ENCODE peak calls at places on chromosomes 13 and 19, in six cellular contexts. One of them, this sample, is unnamed.

GRCh38 chr19:10918359-10918758 is 10.1 kb downstream of the YIPF2 start:
- DNase-seq in lung: no peak
- DNase-seq in osteocyte: no peak
- DNase-seq in WTC11: no peak
- DNase-seq in psoas muscle: no peak
- DNase-seq in neural crest cell: no peak
- DNase-seq in this sample: no peak

GRCh38 chr13:50420720-50421456 is 405.6 kb downstream of the KCNRG start:
- DNase-seq in neural crest cell: no peak
- DNase-seq in osteocyte: no peak
- DNase-seq in lung: no peak
- DNase-seq in WTC11: no peak
- DNase-seq in psoas muscle: no peak
- DNase-seq in this sample: no peak

GRCh38 chr13:89457977-89458376 is 1786.8 kb downstream of the SLITRK5 start:
- DNase-seq in neural crest cell: no peak
- DNase-seq in lung: no peak
- DNase-seq in WTC11: no peak
- DNase-seq in psoas muscle: no peak
- DNase-seq in osteocyte: no peak
- DNase-seq in this sample: no peak

GRCh38 chr13:20525601-20526544 is at the start of gene CRYL1:
- DNase-seq in neural crest cell: peak
- DNase-seq in psoas muscle: peak
- DNase-seq in osteocyte: no peak
- DNase-seq in lung: peak
- DNase-seq in WTC11: peak
- DNase-seq in this sample: peak

GRCh38 chr13:79423801-79424642 is 18.0 kb upstream of the RBM26 start:
- DNase-seq in osteocyte: no peak
- DNase-seq in psoas muscle: no peak
- DNase-seq in neural crest cell: no peak
- DNase-seq in lung: no peak
- DNase-seq in WTC11: no peak
- DNase-seq in this sample: no peak

GRCh38 chr19:18274303-18274775 is at the start of gene IQCN:
- DNase-seq in lung: no peak
- DNase-seq in WTC11: no peak
- DNase-seq in osteocyte: no peak
- DNase-seq in psoas muscle: peak
- DNase-seq in neural crest cell: no peak
- DNase-seq in this sample: no peak

GRCh38 chr19:44626067-44626624 is 12.8 kb downstream of the IGSF23 start:
- DNase-seq in psoas muscle: no peak
- DNase-seq in lung: peak
- DNase-seq in WTC11: no peak
- DNase-seq in neural crest cell: no peak
- DNase-seq in osteocyte: no peak
- DNase-seq in this sample: no peak

GRCh38 chr13:24323739-24324075 is 14.3 kb downstream of the C1QTNF9 start:
- DNase-seq in lung: no peak
- DNase-seq in neural crest cell: no peak
- DNase-seq in psoas muscle: no peak
- DNase-seq in osteocyte: no peak
- DNase-seq in WTC11: no peak
- DNase-seq in this sample: no peak

GRCh38 chr13:50410921-50411712 is 395.9 kb downstream of the KCNRG start:
- DNase-seq in WTC11: no peak
- DNase-seq in lung: peak
- DNase-seq in osteocyte: no peak
- DNase-seq in psoas muscle: no peak
- DNase-seq in neural crest cell: no peak
- DNase-seq in this sample: no peak

GRCh38 chr13:67772807-67773453 is 542.8 kb upstream of the PCDH9 start:
- DNase-seq in WTC11: no peak
- DNase-seq in osteocyte: no peak
- DNase-seq in lung: no peak
- DNase-seq in neural crest cell: no peak
- DNase-seq in psoas muscle: no peak
- DNase-seq in this sample: no peak

GRCh38 chr19:47486900-47487299 is 2.9 kb upstream of the KPTN start:
- DNase-seq in psoas muscle: peak
- DNase-seq in osteocyte: no peak
- DNase-seq in lung: no peak
- DNase-seq in WTC11: no peak
- DNase-seq in neural crest cell: no peak
- DNase-seq in this sample: no peak

GRCh38 chr19:2055871-2056809 is 5.1 kb upstream of the MKNK2 start:
- DNase-seq in psoas muscle: peak
- DNase-seq in osteocyte: no peak
- DNase-seq in WTC11: no peak
- DNase-seq in neural crest cell: no peak
- DNase-seq in lung: peak
- DNase-seq in this sample: no peak

GRCh38 chr19:38841180-38841766 is 8.5 kb downstream of the HNRNPL start:
- DNase-seq in lung: no peak
- DNase-seq in psoas muscle: peak
- DNase-seq in WTC11: no peak
- DNase-seq in neural crest cell: no peak
- DNase-seq in osteocyte: no peak
- DNase-seq in this sample: no peak

GRCh38 chr13:111449041-111449440 is 128.6 kb downstream of the TEX29 start:
- DNase-seq in osteocyte: no peak
- DNase-seq in WTC11: no peak
- DNase-seq in neural crest cell: no peak
- DNase-seq in psoas muscle: no peak
- DNase-seq in lung: no peak
- DNase-seq in this sample: no peak

GRCh38 chr13:94345374-94346195 is 133.9 kb downstream of the DCT start:
- DNase-seq in lung: no peak
- DNase-seq in neural crest cell: no peak
- DNase-seq in osteocyte: no peak
- DNase-seq in WTC11: no peak
- DNase-seq in psoas muscle: no peak
- DNase-seq in this sample: no peak

GRCh38 chr19:1098177-1099051 is 3.2 kb upstream of the POLR2E start:
- DNase-seq in lung: peak
- DNase-seq in WTC11: no peak
- DNase-seq in neural crest cell: no peak
- DNase-seq in osteocyte: no peak
- DNase-seq in psoas muscle: no peak
- DNase-seq in this sample: no peak

GRCh38 chr19:17942181-17942580 is 9.4 kb downstream of the CCDC124 start:
- DNase-seq in osteocyte: no peak
- DNase-seq in psoas muscle: no peak
- DNase-seq in lung: no peak
- DNase-seq in WTC11: no peak
- DNase-seq in neural crest cell: no peak
- DNase-seq in this sample: no peak

GRCh38 chr19:15256708-15257331 is 24.6 kb upstream of the EPHX3 start:
- DNase-seq in lung: no peak
- DNase-seq in osteocyte: no peak
- DNase-seq in WTC11: no peak
- DNase-seq in neural crest cell: no peak
- DNase-seq in psoas muscle: no peak
- DNase-seq in this sample: no peak

GRCh38 chr13:52892925-52893324 is 44.5 kb upstream of the PCDH8 start:
- DNase-seq in neural crest cell: no peak
- DNase-seq in lung: no peak
- DNase-seq in WTC11: no peak
- DNase-seq in psoas muscle: no peak
- DNase-seq in osteocyte: no peak
- DNase-seq in this sample: no peak

GRCh38 chr19:46065486-46065885 is 24.7 kb upstream of the IGFL4 start:
- DNase-seq in osteocyte: no peak
- DNase-seq in psoas muscle: no peak
- DNase-seq in WTC11: no peak
- DNase-seq in lung: no peak
- DNase-seq in neural crest cell: no peak
- DNase-seq in this sample: no peak

GRCh38 chr13:102784501-102784900 is 10.9 kb upstream of the TEX30 start:
- DNase-seq in WTC11: no peak
- DNase-seq in osteocyte: no peak
- DNase-seq in psoas muscle: no peak
- DNase-seq in neural crest cell: no peak
- DNase-seq in lung: no peak
- DNase-seq in this sample: no peak

GRCh38 chr13:110132178-110132975 is 174.6 kb downstream of the COL4A1 start:
- DNase-seq in osteocyte: peak
- DNase-seq in WTC11: no peak
- DNase-seq in neural crest cell: no peak
- DNase-seq in lung: peak
- DNase-seq in psoas muscle: no peak
- DNase-seq in this sample: no peak

GRCh38 chr19:7337380-7338194 is 11.2 kb upstream of the ARHGEF18 start:
- DNase-seq in WTC11: no peak
- DNase-seq in lung: no peak
- DNase-seq in osteocyte: no peak
- DNase-seq in neural crest cell: no peak
- DNase-seq in psoas muscle: no peak
- DNase-seq in this sample: no peak

GRCh38 chr19:2475018-2475701 is 767 bp upstream of the GADD45B start:
- DNase-seq in osteocyte: peak
- DNase-seq in psoas muscle: peak
- DNase-seq in WTC11: peak
- DNase-seq in lung: peak
- DNase-seq in neural crest cell: peak
- DNase-seq in this sample: peak

GRCh38 chr19:48618916-48619691 is at the start of the genes RPL18 and SPHK2:
- DNase-seq in neural crest cell: peak
- DNase-seq in psoas muscle: peak
- DNase-seq in WTC11: peak
- DNase-seq in osteocyte: peak
- DNase-seq in lung: peak
- DNase-seq in this sample: peak

GRCh38 chr19:48616491-48617056 is 1.7 kb upstream of the FAM83E start:
- DNase-seq in psoas muscle: no peak
- DNase-seq in osteocyte: no peak
- DNase-seq in lung: no peak
- DNase-seq in neural crest cell: no peak
- DNase-seq in WTC11: no peak
- DNase-seq in this sample: no peak

GRCh38 chr19:48618278-48618915 is 581 bp downstream of the RPL18 start:
- DNase-seq in lung: no peak
- DNase-seq in neural crest cell: no peak
- DNase-seq in WTC11: no peak
- DNase-seq in psoas muscle: peak
- DNase-seq in osteocyte: no peak
- DNase-seq in this sample: no peak

GRCh38 chr19:48617146-48617937 is 1.6 kb downstream of the RPL18 start:
- DNase-seq in lung: no peak
- DNase-seq in neural crest cell: no peak
- DNase-seq in psoas muscle: no peak
- DNase-seq in osteocyte: no peak
- DNase-seq in WTC11: no peak
- DNase-seq in this sample: no peak

GRCh38 chr19:48619692-48620565 is 623 bp downstream of the SPHK2 start:
- DNase-seq in WTC11: no peak
- DNase-seq in lung: no peak
- DNase-seq in psoas muscle: peak
- DNase-seq in osteocyte: no peak
- DNase-seq in neural crest cell: no peak
- DNase-seq in this sample: no peak
- TF ChIP-seq CTCF in WTC11: no peak
- TF ChIP-seq CTCF in lung: no peak
- TF ChIP-seq CTCF in psoas muscle: no peak
- TF ChIP-seq CTCF in osteocyte: no peak
- TF ChIP-seq CTCF in neural crest cell: no peak
- TF ChIP-seq CTCF in this sample: no peak

DNA sequence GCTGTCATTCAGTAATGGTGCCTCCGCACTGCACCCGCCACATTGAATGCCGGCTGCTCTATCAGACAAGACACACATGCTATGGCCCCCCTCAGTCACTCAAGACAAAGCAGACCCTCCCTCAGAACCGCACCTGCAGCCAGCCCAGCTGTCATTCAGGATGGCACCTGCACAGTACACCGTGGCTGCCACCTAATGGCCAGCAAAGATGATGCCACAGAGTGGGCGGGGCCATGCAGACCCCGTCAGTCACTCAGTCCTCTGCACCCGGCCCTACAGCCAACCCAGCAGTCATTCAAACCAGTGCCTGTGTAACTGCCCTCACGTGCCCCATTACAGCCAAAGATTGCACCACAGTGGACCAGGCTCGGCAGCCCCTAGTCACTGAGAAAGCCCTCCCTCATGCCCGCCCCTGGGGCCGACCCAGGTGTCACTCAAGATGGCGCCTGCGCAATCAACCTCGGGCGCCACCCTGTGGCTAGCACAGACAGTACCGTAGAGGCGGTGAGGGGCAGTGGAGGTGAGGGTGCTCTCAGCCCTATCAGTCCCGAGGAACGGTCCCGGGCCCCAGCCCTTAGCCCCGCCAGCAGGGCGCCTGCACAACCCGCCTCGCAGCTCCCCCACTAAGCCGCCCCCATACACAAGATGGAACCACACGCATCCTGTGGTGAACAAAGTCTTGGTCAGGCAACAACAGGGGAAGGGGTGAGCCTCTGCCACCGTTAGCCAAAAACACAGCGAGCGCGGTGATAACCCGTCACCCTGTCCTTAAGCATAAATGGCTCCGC is 2.4 kb downstream of the PEG3 start:
- DNase-seq in neural crest cell: no peak
- DNase-seq in lung: peak
- DNase-seq in WTC11: no peak
- DNase-seq in osteocyte: no peak
- DNase-seq in psoas muscle: peak
- DNase-seq in this sample: no peak
- TF ChIP-seq CTCF in neural crest cell: no peak
- TF ChIP-seq CTCF in lung: no peak
- TF ChIP-seq CTCF in WTC11: no peak
- TF ChIP-seq CTCF in osteocyte: no peak
- TF ChIP-seq CTCF in psoas muscle: peak
- TF ChIP-seq CTCF in this sample: no peak

GRCh38 chr13:66556306-66556705 is 673.8 kb downstream of the PCDH9 start:
- DNase-seq in neural crest cell: no peak
- DNase-seq in psoas muscle: no peak
- DNase-seq in WTC11: no peak
- DNase-seq in lung: no peak
- DNase-seq in osteocyte: no peak
- DNase-seq in this sample: no peak
- TF ChIP-seq CTCF in neural crest cell: no peak
- TF ChIP-seq CTCF in psoas muscle: no peak
- TF ChIP-seq CTCF in WTC11: no peak
- TF ChIP-seq CTCF in lung: no peak
- TF ChIP-seq CTCF in osteocyte: no peak
- TF ChIP-seq CTCF in this sample: no peak

DNA sequence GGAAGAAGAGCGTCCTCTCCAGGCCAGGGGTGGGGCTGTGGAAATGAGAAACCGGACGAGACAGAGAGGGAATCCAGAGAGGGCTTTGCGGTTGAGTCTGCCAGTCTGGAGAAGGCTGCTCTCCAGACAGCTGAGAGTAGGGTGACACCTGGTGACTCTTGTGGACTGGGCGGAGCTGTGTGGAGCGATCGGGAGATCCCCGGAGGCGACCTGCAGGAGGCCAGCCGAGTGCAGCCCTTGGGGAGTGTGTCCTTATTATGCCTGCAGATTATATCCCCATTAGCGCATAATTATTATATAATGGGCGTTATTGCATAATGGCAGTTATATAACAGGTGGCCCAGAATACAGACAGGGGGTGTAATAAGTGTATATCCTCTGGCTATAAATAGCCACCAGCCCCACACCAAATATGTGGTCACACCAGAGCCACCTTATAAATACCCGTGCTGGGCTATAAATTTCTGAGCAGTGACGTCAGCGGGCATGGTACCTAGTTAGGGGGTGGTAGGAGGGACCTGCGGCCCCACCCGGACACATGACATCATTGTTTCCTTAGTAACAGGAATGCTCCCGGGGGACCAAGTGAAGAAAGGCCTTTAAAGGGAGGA is 41.2 kb downstream of the NFIX start:
- DNase-seq in osteocyte: no peak
- DNase-seq in psoas muscle: peak
- DNase-seq in WTC11: no peak
- DNase-seq in lung: peak
- DNase-seq in neural crest cell: no peak
- DNase-seq in this sample: no peak
- TF ChIP-seq CTCF in osteocyte: no peak
- TF ChIP-seq CTCF in psoas muscle: peak
- TF ChIP-seq CTCF in WTC11: no peak
- TF ChIP-seq CTCF in lung: no peak
- TF ChIP-seq CTCF in neural crest cell: no peak
- TF ChIP-seq CTCF in this sample: no peak

This sample was measured in nephron progenitor cell.